ENCODE peak calls at places on chromosomes 4 and X, in five cellular contexts. C is CD4-positive, CD25-positive, alpha-beta regulatory T cell; I is heart right ventricle; A is tibial nerve; S is PC-3. X is an unnamed sample. For H3K4me1, the result is how much of the 10 kb centered on the place peaks cover.

GRCh38 chr4:140185725-140186124 is 31.7 kb upstream of the MAML3 start:
- DNase-seq in C (no peak), I (no peak), A (no peak), S (no peak), X (no peak)

GRCh38 chr4:42152507-42153504 is at the start of gene BEND4:
- DNase-seq in C (no peak), I (no peak), A (no peak), S (no peak), X (no peak)

GRCh38 chrX:42127563-42127962 is 204.2 kb upstream of the CASK start:
- DNase-seq in C (no peak), I (no peak), A (no peak), S (no peak), X (no peak)

GRCh38 chr4:63226236-63226635 is 1183.0 kb downstream of the TECRL start:
- DNase-seq in C (no peak), I (no peak), A (no peak), S (no peak), X (no peak)

GRCh38 chr4:143337600-143338287 is 1.1 kb downstream of the GAB1 start:
- DNase-seq in C (no peak), I (peak), A (peak), S (peak), X (no peak)

GRCh38 chrX:106903856-106904528 is 851 bp upstream of the RIPPLY1 start:
- DNase-seq in C (no peak), I (no peak), A (no peak), S (no peak), X (no peak)

GRCh38 chr4:102836596-102836995 is 9.2 kb upstream of the UBE2D3 start:
- DNase-seq in C (no peak), I (no peak), A (no peak), S (peak), X (no peak)

GRCh38 chr4:2948895-2949781 is 14.1 kb downstream of the NOP14 start:
- DNase-seq in C (no peak), I (no peak), A (no peak), S (peak), X (no peak)

GRCh38 chr4:177699365-177700213 is 257.4 kb upstream of the AGA start:
- DNase-seq in C (no peak), I (no peak), A (no peak), S (peak), X (no peak)

GRCh38 chrX:53071604-53072417 is 10.4 kb upstream of the TSPYL2 start:
- DNase-seq in C (peak), I (peak), A (peak), S (peak), X (peak)

GRCh38 chrX:77788050-77788449 is 2.0 kb upstream of the ATRX start:
- DNase-seq in C (peak), I (peak), A (no peak), S (no peak), X (no peak)

GRCh38 chr4:75490155-75490554 is 24.0 kb downstream of the RCHY1 start:
- DNase-seq in C (no peak), I (no peak), A (no peak), S (peak), X (no peak)

GRCh38 chr4:78645853-78646757 is 94.5 kb downstream of the ANXA3 start:
- DNase-seq in C (no peak), I (peak), A (peak), S (peak), X (no peak)

GRCh38 chrX:38669425-38669824 is 108.1 kb downstream of the TSPAN7 start:
- DNase-seq in C (peak), I (no peak), A (no peak), S (no peak), X (no peak)

GRCh38 chr4:158995040-158995439 is 107.8 kb upstream of the RAPGEF2 start:
- DNase-seq in C (no peak), I (no peak), A (no peak), S (no peak), X (no peak)

GRCh38 chr4:1265351-1265750 is 16.4 kb upstream of the CTBP1 start:
- DNase-seq in C (no peak), I (no peak), A (no peak), S (no peak), X (no peak)

GRCh38 chr4:25702848-25703247 is 47.2 kb downstream of the SLC34A2 start:
- DNase-seq in C (no peak), I (peak), A (no peak), S (peak), X (no peak)

GRCh38 chr4:56907489-56908205 is at the start of gene REST:
- DNase-seq in C (peak), I (peak), A (peak), S (peak), X (peak)

GRCh38 chr4:56907009-56907408 is 691 bp upstream of the REST start:
- DNase-seq in C (peak), I (no peak), A (no peak), S (no peak), X (peak)

GRCh38 chr4:56909083-56909981 is 1.6 kb downstream of the REST start:
- DNase-seq in C (no peak), I (peak), A (no peak), S (peak), X (peak)

GRCh38 chr4:56908206-56909082 is 744 bp downstream of the REST start:
- DNase-seq in C (peak), I (peak), A (peak), S (peak), X (peak)

DNA sequence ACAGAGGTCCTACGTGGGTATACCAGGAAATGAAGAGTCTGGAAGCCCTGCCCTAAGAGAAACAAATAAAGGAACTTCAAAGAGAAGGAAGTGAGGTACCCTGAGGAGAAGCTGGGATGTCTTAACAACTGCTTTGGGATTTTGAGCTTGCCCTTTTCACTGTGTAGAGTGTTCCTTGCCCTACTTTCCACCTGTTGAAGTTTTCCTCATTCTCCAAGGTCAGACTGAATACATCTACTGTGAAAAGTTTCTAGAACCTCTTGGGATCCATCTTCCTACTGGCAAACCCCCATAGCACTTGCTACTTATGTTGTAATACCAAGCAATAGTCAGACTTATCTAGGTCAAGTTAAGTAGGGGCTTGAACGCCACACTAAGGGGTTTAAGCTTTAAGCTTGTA is 1.2 kb upstream of the REST start:
- DNase-seq in C (no peak), I (no peak), A (no peak), S (no peak), X (no peak)
- H3K27ac ChIP-seq in C (no peak), I (no peak), A (peak), S (no peak), X (no peak)

DNA sequence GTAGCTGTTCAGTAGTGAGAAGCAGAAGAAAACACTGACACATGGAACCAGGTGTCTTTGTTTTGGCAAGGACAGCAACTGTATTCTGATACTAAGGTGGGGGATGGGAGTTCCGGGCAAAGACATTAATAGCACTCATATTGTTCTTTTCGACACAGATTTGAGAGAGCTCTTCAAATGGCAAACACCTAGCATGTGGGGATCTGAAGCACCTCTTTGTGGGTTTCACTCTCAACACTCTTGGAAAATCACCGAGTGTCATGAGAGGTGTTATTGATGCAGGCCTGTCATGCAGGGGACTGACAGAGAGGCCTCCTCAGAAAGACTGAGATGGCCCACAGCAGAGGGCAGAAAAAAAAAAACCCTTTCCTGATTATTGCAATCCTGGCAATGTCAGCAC is 228.4 kb upstream of the VCX start:
- DNase-seq in C (no peak), I (no peak), A (no peak), S (no peak), X (no peak)
- H3K4me1 ChIP-seq in C (under half), I (under half), A (under half), S (under half), X (under half)

GRCh38 chrX:21905209-21905735 is 35.2 kb upstream of the SMS start:
- DNase-seq in C (no peak), I (no peak), A (no peak), S (no peak), X (no peak)
- H3K27ac ChIP-seq in C (no peak), I (no peak), A (no peak), S (no peak), X (no peak)

DNA sequence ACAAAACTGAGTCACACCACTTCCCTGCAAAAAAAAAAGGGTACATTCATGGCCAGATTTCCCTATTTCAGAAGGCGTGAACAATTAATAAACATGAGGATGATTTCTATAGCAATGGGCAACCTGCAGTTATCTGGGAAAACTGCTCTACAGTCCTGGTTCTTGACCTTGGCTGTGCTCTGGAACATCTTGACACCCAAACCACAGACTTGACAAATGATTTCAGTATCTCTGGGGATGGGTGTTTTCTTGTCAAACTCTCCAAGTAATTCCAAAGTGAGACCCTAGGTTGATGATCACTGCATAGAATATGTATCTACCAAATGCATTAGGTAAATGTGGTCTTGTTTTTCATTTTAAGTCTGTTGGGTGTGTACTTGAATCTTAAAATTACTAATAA is 2.0 kb downstream of the DAPP1 start:
- DNase-seq in C (no peak), I (no peak), A (no peak), S (no peak), X (no peak)
- H3K4me1 ChIP-seq in C (half or more), I (under half), A (under half), S (under half), X (under half)

GRCh38 chr4:184450743-184451142 is 23.6 kb downstream of the IRF2 start:
- DNase-seq in C (no peak), I (no peak), A (no peak), S (no peak), X (no peak)
- H3K27ac ChIP-seq in C (no peak), I (peak), A (peak), S (no peak), X (no peak)

DNA sequence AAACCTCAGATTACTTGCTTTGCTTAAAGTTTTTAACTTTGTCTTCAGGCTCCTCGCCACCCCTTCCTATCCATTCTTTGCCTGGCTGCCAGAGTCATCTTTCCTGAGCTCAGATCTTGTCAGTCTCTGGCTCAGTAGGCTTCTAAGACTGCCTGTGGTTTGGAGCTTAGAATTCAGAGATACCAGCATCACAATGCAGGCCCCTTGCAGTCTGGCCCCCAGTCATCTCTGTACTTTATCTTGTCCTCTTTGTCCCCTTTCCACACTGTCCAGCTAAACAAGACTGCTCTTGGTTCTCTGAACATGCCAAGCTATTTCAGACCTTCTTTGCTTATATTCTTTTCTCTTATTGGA is 3.0 kb downstream of the KIAA0232 start:
- DNase-seq in C (no peak), I (no peak), A (no peak), S (no peak), X (no peak)
- H3K4me1 ChIP-seq in C (under half), I (half or more), A (under half), S (under half), X (under half)

X was measured in CD8-positive, alpha-beta T cell.